ENCODE peak calls at places on chromosomes 3 and 15, in eight cellular contexts. V, K, U, Y, D, M, Z and E are unnamed samples.

GRCh38 chr3:73072634-73073033 is 11.2 kb downstream of the EBLN2 start:
- DNase-seq in V (no peak), K (no peak), U (no peak), Y (no peak), D (no peak), M (no peak), Z (no peak), E (no peak)

GRCh38 chr3:37997791-37998370 is 7.3 kb downstream of the VILL start:
- DNase-seq in V (no peak), K (no peak), U (no peak), Y (no peak), D (no peak), M (no peak), Z (no peak), E (no peak)

GRCh38 chr3:32945136-32945535 is 6.3 kb upstream of the CCR4 start:
- DNase-seq in V (no peak), K (no peak), U (no peak), Y (no peak), D (no peak), M (no peak), Z (no peak), E (no peak)

GRCh38 chr3:46098319-46098761 is 71.1 kb upstream of the XCR1 start:
- DNase-seq in V (peak), K (no peak), U (no peak), Y (peak), D (no peak), M (peak), Z (no peak), E (no peak)

GRCh38 chr3:177312491-177312890 is 115.2 kb upstream of the TBL1XR1 start:
- DNase-seq in V (no peak), K (no peak), U (no peak), Y (no peak), D (no peak), M (no peak), Z (no peak), E (no peak)

GRCh38 chr15:68719676-68720075 is 101.0 kb downstream of the ANP32A start:
- DNase-seq in V (no peak), K (no peak), U (no peak), Y (no peak), D (no peak), M (no peak), Z (no peak), E (no peak)

GRCh38 chr15:100905855-100906254 is 13.3 kb upstream of the LRRK1 start:
- DNase-seq in V (no peak), K (no peak), U (no peak), Y (no peak), D (no peak), M (no peak), Z (no peak), E (no peak)

GRCh38 chr15:66186049-66186825 is 67.3 kb downstream of the MEGF11 start:
- DNase-seq in V (no peak), K (no peak), U (no peak), Y (no peak), D (no peak), M (no peak), Z (no peak), E (no peak)

GRCh38 chr3:107421170-107421792 is 44.0 kb downstream of the CCDC54 start:
- DNase-seq in V (no peak), K (no peak), U (no peak), Y (no peak), D (no peak), M (peak), Z (peak), E (peak)

GRCh38 chr3:59261009-59261408 is 211.2 kb upstream of the CFAP20DC start:
- DNase-seq in V (no peak), K (no peak), U (no peak), Y (no peak), D (no peak), M (no peak), Z (no peak), E (no peak)

GRCh38 chr15:48330855-48331795 is at the start of gene DUT:
- DNase-seq in V (peak), K (peak), U (peak), Y (peak), D (no peak), M (peak), Z (peak), E (no peak)

GRCh38 chr15:58498821-58499580 is 67.2 kb downstream of the LIPC start:
- DNase-seq in V (no peak), K (no peak), U (no peak), Y (peak), D (no peak), M (peak), Z (no peak), E (no peak)

GRCh38 chr3:45957606-45958005 is 14.3 kb downstream of the CXCR6 start:
- DNase-seq in V (no peak), K (no peak), U (no peak), Y (no peak), D (no peak), M (no peak), Z (no peak), E (no peak)

GRCh38 chr3:10177737-10178136 is 13.0 kb downstream of the IRAK2 start:
- DNase-seq in V (no peak), K (no peak), U (no peak), Y (no peak), D (no peak), M (no peak), Z (no peak), E (no peak)

GRCh38 chr3:165669967-165670366 is 167.3 kb downstream of the BCHE start:
- DNase-seq in V (no peak), K (no peak), U (no peak), Y (no peak), D (no peak), M (no peak), Z (no peak), E (no peak)

GRCh38 chr3:23601020-23601822 is 204.5 kb upstream of the UBE2E1 start:
- DNase-seq in V (no peak), K (no peak), U (no peak), Y (no peak), D (no peak), M (no peak), Z (no peak), E (no peak)

GRCh38 chr15:99347609-99348008 is 96.3 kb downstream of the LRRC28 start:
- DNase-seq in V (no peak), K (no peak), U (no peak), Y (no peak), D (no peak), M (no peak), Z (no peak), E (no peak)

GRCh38 chr3:81466161-81466560 is 295.3 kb downstream of the GBE1 start:
- DNase-seq in V (no peak), K (no peak), U (no peak), Y (no peak), D (no peak), M (no peak), Z (no peak), E (no peak)

GRCh38 chr3:171876651-171877272 is 33.6 kb downstream of the TMEM212 start:
- DNase-seq in V (no peak), K (no peak), U (no peak), Y (no peak), D (no peak), M (peak), Z (no peak), E (peak)

GRCh38 chr15:94040523-94041248 is 190.7 kb upstream of the MCTP2 start:
- DNase-seq in V (no peak), K (no peak), U (no peak), Y (no peak), D (no peak), M (no peak), Z (no peak), E (no peak)

GRCh38 chr3:134294302-134294925 is 43.8 kb upstream of the RYK start:
- DNase-seq in V (peak), K (peak), U (no peak), Y (no peak), D (no peak), M (no peak), Z (no peak), E (no peak)

GRCh38 chr3:71416868-71417267 is 166.7 kb downstream of the FOXP1 start:
- DNase-seq in V (no peak), K (no peak), U (peak), Y (no peak), D (peak), M (no peak), Z (no peak), E (peak)

GRCh38 chr3:31748281-31749245 is 215.8 kb downstream of the STT3B start:
- DNase-seq in V (no peak), K (no peak), U (no peak), Y (no peak), D (no peak), M (no peak), Z (no peak), E (no peak)

GRCh38 chr3:143658116-143658515 is 190.2 kb downstream of the SLC9A9 start:
- DNase-seq in V (no peak), K (no peak), U (no peak), Y (no peak), D (no peak), M (no peak), Z (no peak), E (no peak)

GRCh38 chr15:44584162-44584749 is 47.3 kb downstream of the EIF3J start:
- DNase-seq in V (peak), K (peak), U (peak), Y (peak), D (peak), M (peak), Z (peak), E (no peak)

GRCh38 chr3:170641510-170642236 is 55.8 kb upstream of the SLC7A14 start:
- DNase-seq in V (no peak), K (no peak), U (no peak), Y (no peak), D (no peak), M (peak), Z (no peak), E (no peak)

GRCh38 chr15:65184305-65184943 is 718 bp downstream of the CLPX start:
- DNase-seq in V (peak), K (no peak), U (peak), Y (peak), D (no peak), M (peak), Z (peak), E (no peak)

GRCh38 chr15:88911766-88912118 is 1.4 kb downstream of the MFGE8 start:
- DNase-seq in V (no peak), K (no peak), U (peak), Y (no peak), D (no peak), M (peak), Z (peak), E (no peak)

GRCh38 chr3:50323092-50323600 is 601 bp upstream of the HYAL2 start:
- DNase-seq in V (no peak), K (no peak), U (no peak), Y (no peak), D (no peak), M (no peak), Z (no peak), E (no peak)

GRCh38 chr3:127671523-127672428 is 976 bp upstream of the ABTB1 start:
- DNase-seq in V (peak), K (peak), U (no peak), Y (peak), D (no peak), M (peak), Z (no peak), E (no peak)

GRCh38 chr3:56219894-56220805 is 248.1 kb downstream of the ERC2 start:
- DNase-seq in V (no peak), K (no peak), U (no peak), Y (no peak), D (no peak), M (no peak), Z (no peak), E (no peak)

GRCh38 chr15:89428246-89428645 is 68.1 kb downstream of the RHCG start:
- DNase-seq in V (no peak), K (no peak), U (no peak), Y (no peak), D (no peak), M (no peak), Z (no peak), E (no peak)

GRCh38 chr3:157438371-157438735 is 1.7 kb downstream of the PTX3 start:
- DNase-seq in V (no peak), K (no peak), U (peak), Y (no peak), D (no peak), M (no peak), Z (peak), E (no peak)